ENCODE peak calls at places on chromosome 18, in seven cellular contexts. One of them, this sample, is unnamed.

GRCh38 chr18:10771053-10771709 is 245.4 kb downstream of the NAPG start:
- DNase-seq in left lung: no peak
- DNase-seq in tibial artery: no peak
- DNase-seq in NCI-H1092 treated with DMSO at 0.1 percent for 48 hours: no peak
- DNase-seq in Ammon's horn: no peak
- DNase-seq in RCC 7860: no peak
- DNase-seq in cardiac fibroblast: peak
- DNase-seq in this sample: no peak

GRCh38 chr18:37330173-37330572 is 235.4 kb downstream of the CELF4 start:
- DNase-seq in left lung: no peak
- DNase-seq in tibial artery: no peak
- DNase-seq in NCI-H1092 treated with DMSO at 0.1 percent for 48 hours: no peak
- DNase-seq in Ammon's horn: no peak
- DNase-seq in RCC 7860: no peak
- DNase-seq in cardiac fibroblast: no peak
- DNase-seq in this sample: peak

GRCh38 chr18:9700261-9700796 is 7.8 kb upstream of the RAB31 start:
- DNase-seq in left lung: no peak
- DNase-seq in tibial artery: no peak
- DNase-seq in NCI-H1092 treated with DMSO at 0.1 percent for 48 hours: no peak
- DNase-seq in Ammon's horn: no peak
- DNase-seq in RCC 7860: no peak
- DNase-seq in cardiac fibroblast: no peak
- DNase-seq in this sample: no peak

GRCh38 chr18:10973579-10974260 is 175.6 kb downstream of the PIEZO2 start:
- DNase-seq in left lung: no peak
- DNase-seq in tibial artery: no peak
- DNase-seq in NCI-H1092 treated with DMSO at 0.1 percent for 48 hours: no peak
- DNase-seq in Ammon's horn: peak
- DNase-seq in RCC 7860: no peak
- DNase-seq in cardiac fibroblast: peak
- DNase-seq in this sample: no peak

GRCh38 chr18:7945882-7946281 is 378.8 kb downstream of the PTPRM start:
- DNase-seq in left lung: no peak
- DNase-seq in tibial artery: no peak
- DNase-seq in NCI-H1092 treated with DMSO at 0.1 percent for 48 hours: no peak
- DNase-seq in Ammon's horn: no peak
- DNase-seq in RCC 7860: peak
- DNase-seq in cardiac fibroblast: peak
- DNase-seq in this sample: no peak

GRCh38 chr18:42893991-42894390 is 221.5 kb downstream of the RIT2 start:
- DNase-seq in left lung: no peak
- DNase-seq in tibial artery: no peak
- DNase-seq in NCI-H1092 treated with DMSO at 0.1 percent for 48 hours: no peak
- DNase-seq in Ammon's horn: no peak
- DNase-seq in RCC 7860: no peak
- DNase-seq in cardiac fibroblast: no peak
- DNase-seq in this sample: no peak

GRCh38 chr18:10565835-10566234 is 40.0 kb downstream of the NAPG start:
- DNase-seq in left lung: no peak
- DNase-seq in tibial artery: no peak
- DNase-seq in NCI-H1092 treated with DMSO at 0.1 percent for 48 hours: no peak
- DNase-seq in Ammon's horn: peak
- DNase-seq in RCC 7860: no peak
- DNase-seq in cardiac fibroblast: no peak
- DNase-seq in this sample: no peak

GRCh38 chr18:13485182-13485581 is 241.2 kb downstream of the FAM210A start:
- DNase-seq in left lung: no peak
- DNase-seq in tibial artery: no peak
- DNase-seq in NCI-H1092 treated with DMSO at 0.1 percent for 48 hours: no peak
- DNase-seq in Ammon's horn: no peak
- DNase-seq in RCC 7860: no peak
- DNase-seq in cardiac fibroblast: no peak
- DNase-seq in this sample: no peak

GRCh38 chr18:35998967-35999366 is 26.5 kb downstream of the RMP24 start:
- DNase-seq in left lung: no peak
- DNase-seq in tibial artery: no peak
- DNase-seq in NCI-H1092 treated with DMSO at 0.1 percent for 48 hours: no peak
- DNase-seq in Ammon's horn: no peak
- DNase-seq in RCC 7860: no peak
- DNase-seq in cardiac fibroblast: no peak
- DNase-seq in this sample: no peak

GRCh38 chr18:52422985-52423601 is 83.1 kb downstream of the DCC start:
- DNase-seq in left lung: no peak
- DNase-seq in tibial artery: no peak
- DNase-seq in NCI-H1092 treated with DMSO at 0.1 percent for 48 hours: peak
- DNase-seq in Ammon's horn: no peak
- DNase-seq in RCC 7860: no peak
- DNase-seq in cardiac fibroblast: no peak
- DNase-seq in this sample: no peak

GRCh38 chr18:24735504-24736243 is 275.2 kb downstream of the HRH4 start:
- DNase-seq in left lung: no peak
- DNase-seq in tibial artery: no peak
- DNase-seq in NCI-H1092 treated with DMSO at 0.1 percent for 48 hours: no peak
- DNase-seq in Ammon's horn: no peak
- DNase-seq in RCC 7860: no peak
- DNase-seq in cardiac fibroblast: no peak
- DNase-seq in this sample: no peak

GRCh38 chr18:7388752-7389151 is 157.9 kb downstream of the LRRC30 start:
- DNase-seq in left lung: no peak
- DNase-seq in tibial artery: no peak
- DNase-seq in NCI-H1092 treated with DMSO at 0.1 percent for 48 hours: peak
- DNase-seq in Ammon's horn: no peak
- DNase-seq in RCC 7860: no peak
- DNase-seq in cardiac fibroblast: no peak
- DNase-seq in this sample: no peak

GRCh38 chr18:58894937-58895336 is 30.3 kb downstream of the ZNF532 start:
- DNase-seq in left lung: no peak
- DNase-seq in tibial artery: peak
- DNase-seq in NCI-H1092 treated with DMSO at 0.1 percent for 48 hours: no peak
- DNase-seq in Ammon's horn: peak
- DNase-seq in RCC 7860: no peak
- DNase-seq in cardiac fibroblast: no peak
- DNase-seq in this sample: no peak

GRCh38 chr18:13289501-13290205 is 71.1 kb downstream of the LDLRAD4 start:
- DNase-seq in left lung: no peak
- DNase-seq in tibial artery: no peak
- DNase-seq in NCI-H1092 treated with DMSO at 0.1 percent for 48 hours: no peak
- DNase-seq in Ammon's horn: no peak
- DNase-seq in RCC 7860: no peak
- DNase-seq in cardiac fibroblast: no peak
- DNase-seq in this sample: no peak

GRCh38 chr18:48709371-48709770 is 170.5 kb downstream of the CTIF start:
- DNase-seq in left lung: no peak
- DNase-seq in tibial artery: no peak
- DNase-seq in NCI-H1092 treated with DMSO at 0.1 percent for 48 hours: no peak
- DNase-seq in Ammon's horn: no peak
- DNase-seq in RCC 7860: no peak
- DNase-seq in cardiac fibroblast: no peak
- DNase-seq in this sample: no peak

GRCh38 chr18:63472380-63472779 is 4.4 kb upstream of the SERPINB5 start:
- DNase-seq in left lung: no peak
- DNase-seq in tibial artery: no peak
- DNase-seq in NCI-H1092 treated with DMSO at 0.1 percent for 48 hours: no peak
- DNase-seq in Ammon's horn: no peak
- DNase-seq in RCC 7860: no peak
- DNase-seq in cardiac fibroblast: no peak
- DNase-seq in this sample: no peak

GRCh38 chr18:12911928-12912703 is 28.1 kb upstream of the PTPN2 start:
- DNase-seq in left lung: no peak
- DNase-seq in tibial artery: no peak
- DNase-seq in NCI-H1092 treated with DMSO at 0.1 percent for 48 hours: no peak
- DNase-seq in Ammon's horn: no peak
- DNase-seq in RCC 7860: no peak
- DNase-seq in cardiac fibroblast: no peak
- DNase-seq in this sample: no peak

GRCh38 chr18:35782926-35783325 is 189.6 kb upstream of the RMP24 start:
- DNase-seq in left lung: no peak
- DNase-seq in tibial artery: no peak
- DNase-seq in NCI-H1092 treated with DMSO at 0.1 percent for 48 hours: no peak
- DNase-seq in Ammon's horn: no peak
- DNase-seq in RCC 7860: no peak
- DNase-seq in cardiac fibroblast: no peak
- DNase-seq in this sample: no peak

GRCh38 chr18:37135177-37135576 is 306.2 kb downstream of the KIAA1328 start:
- DNase-seq in left lung: no peak
- DNase-seq in tibial artery: no peak
- DNase-seq in NCI-H1092 treated with DMSO at 0.1 percent for 48 hours: no peak
- DNase-seq in Ammon's horn: no peak
- DNase-seq in RCC 7860: no peak
- DNase-seq in cardiac fibroblast: no peak
- DNase-seq in this sample: no peak

GRCh38 chr18:24731981-24732380 is 271.5 kb downstream of the HRH4 start:
- DNase-seq in left lung: no peak
- DNase-seq in tibial artery: no peak
- DNase-seq in NCI-H1092 treated with DMSO at 0.1 percent for 48 hours: no peak
- DNase-seq in Ammon's horn: no peak
- DNase-seq in RCC 7860: no peak
- DNase-seq in cardiac fibroblast: no peak
- DNase-seq in this sample: no peak

GRCh38 chr18:73461780-73462059 is 593.9 kb upstream of the NETO1 start:
- DNase-seq in left lung: no peak
- DNase-seq in tibial artery: no peak
- DNase-seq in NCI-H1092 treated with DMSO at 0.1 percent for 48 hours: no peak
- DNase-seq in Ammon's horn: no peak
- DNase-seq in RCC 7860: no peak
- DNase-seq in cardiac fibroblast: peak
- DNase-seq in this sample: no peak

GRCh38 chr18:77199707-77200106 is 49.9 kb upstream of the GALR1 start:
- DNase-seq in left lung: no peak
- DNase-seq in tibial artery: no peak
- DNase-seq in NCI-H1092 treated with DMSO at 0.1 percent for 48 hours: no peak
- DNase-seq in Ammon's horn: no peak
- DNase-seq in RCC 7860: no peak
- DNase-seq in cardiac fibroblast: no peak
- DNase-seq in this sample: no peak

GRCh38 chr18:43587538-43588153 is 310.4 kb upstream of the SYT4 start:
- DNase-seq in left lung: no peak
- DNase-seq in tibial artery: no peak
- DNase-seq in NCI-H1092 treated with DMSO at 0.1 percent for 48 hours: peak
- DNase-seq in Ammon's horn: peak
- DNase-seq in RCC 7860: peak
- DNase-seq in cardiac fibroblast: peak
- DNase-seq in this sample: no peak

GRCh38 chr18:74654637-74655036 is 57.0 kb downstream of the ZNF407 start:
- DNase-seq in left lung: no peak
- DNase-seq in tibial artery: no peak
- DNase-seq in NCI-H1092 treated with DMSO at 0.1 percent for 48 hours: peak
- DNase-seq in Ammon's horn: no peak
- DNase-seq in RCC 7860: peak
- DNase-seq in cardiac fibroblast: peak
- DNase-seq in this sample: no peak

GRCh38 chr18:75454022-75454795 is 26.7 kb upstream of the SMIM21 start:
- DNase-seq in left lung: no peak
- DNase-seq in tibial artery: no peak
- DNase-seq in NCI-H1092 treated with DMSO at 0.1 percent for 48 hours: no peak
- DNase-seq in Ammon's horn: no peak
- DNase-seq in RCC 7860: no peak
- DNase-seq in cardiac fibroblast: no peak
- DNase-seq in this sample: no peak

GRCh38 chr18:26579941-26580618 is 31.7 kb upstream of the KCTD1 start:
- DNase-seq in left lung: no peak
- DNase-seq in tibial artery: no peak
- DNase-seq in NCI-H1092 treated with DMSO at 0.1 percent for 48 hours: no peak
- DNase-seq in Ammon's horn: no peak
- DNase-seq in RCC 7860: no peak
- DNase-seq in cardiac fibroblast: peak
- DNase-seq in this sample: no peak

GRCh38 chr18:22552254-22552653 is 134.5 kb upstream of the CTAGE1 start:
- DNase-seq in left lung: no peak
- DNase-seq in tibial artery: no peak
- DNase-seq in NCI-H1092 treated with DMSO at 0.1 percent for 48 hours: no peak
- DNase-seq in Ammon's horn: no peak
- DNase-seq in RCC 7860: peak
- DNase-seq in cardiac fibroblast: no peak
- DNase-seq in this sample: no peak

GRCh38 chr18:3605562-3606443 is 155.8 kb downstream of the TGIF1 start:
- DNase-seq in left lung: no peak
- DNase-seq in tibial artery: no peak
- DNase-seq in NCI-H1092 treated with DMSO at 0.1 percent for 48 hours: no peak
- DNase-seq in Ammon's horn: peak
- DNase-seq in RCC 7860: peak
- DNase-seq in cardiac fibroblast: peak
- DNase-seq in this sample: peak

GRCh38 chr18:32287249-32287648 is 97.4 kb downstream of the MEP1B start:
- DNase-seq in left lung: no peak
- DNase-seq in tibial artery: peak
- DNase-seq in NCI-H1092 treated with DMSO at 0.1 percent for 48 hours: no peak
- DNase-seq in Ammon's horn: peak
- DNase-seq in RCC 7860: no peak
- DNase-seq in cardiac fibroblast: no peak
- DNase-seq in this sample: no peak

GRCh38 chr18:22344908-22345670 is 72.6 kb downstream of the CTAGE1 start:
- DNase-seq in left lung: no peak
- DNase-seq in tibial artery: no peak
- DNase-seq in NCI-H1092 treated with DMSO at 0.1 percent for 48 hours: no peak
- DNase-seq in Ammon's horn: no peak
- DNase-seq in RCC 7860: no peak
- DNase-seq in cardiac fibroblast: no peak
- DNase-seq in this sample: no peak

GRCh38 chr18:37864122-37864521 is 298.5 kb upstream of the CELF4 start:
- DNase-seq in left lung: no peak
- DNase-seq in tibial artery: no peak
- DNase-seq in NCI-H1092 treated with DMSO at 0.1 percent for 48 hours: no peak
- DNase-seq in Ammon's horn: no peak
- DNase-seq in RCC 7860: no peak
- DNase-seq in cardiac fibroblast: no peak
- DNase-seq in this sample: no peak

GRCh38 chr18:24923138-24923537 is 428.8 kb downstream of the ZNF521 start:
- DNase-seq in left lung: no peak
- DNase-seq in tibial artery: no peak
- DNase-seq in NCI-H1092 treated with DMSO at 0.1 percent for 48 hours: no peak
- DNase-seq in Ammon's horn: no peak
- DNase-seq in RCC 7860: no peak
- DNase-seq in cardiac fibroblast: no peak
- DNase-seq in this sample: no peak